ENCODE peak calls at places on chromosomes 16 and 17, in nine cellular contexts. G, E, Y, V, L, D, P, T and H are unnamed samples. For H3K9me3, the result is how much of the 10 kb centered on the place peaks cover.

GRCh38 chr17:76082326-76083251 is 3.6 kb downstream of the ZACN start:
- DNase-seq in G (no peak), E (no peak), Y (no peak), V (no peak), L (no peak), D (no peak), P (no peak), T (no peak), H (no peak)

GRCh38 chr16:54657058-54657708 is 273.5 kb upstream of the IRX5 start:
- DNase-seq in G (peak), E (no peak), Y (no peak), V (no peak), L (peak), D (peak), P (no peak), T (peak), H (no peak)

GRCh38 chr17:60249517-60249826 is 99.7 kb downstream of the CA4 start:
- DNase-seq in G (peak), E (no peak), Y (no peak), V (no peak), L (no peak), D (no peak), P (no peak), T (no peak), H (no peak)

GRCh38 chr17:193841-194806 is 12.7 kb upstream of the DOC2B start:
- DNase-seq in G (no peak), E (no peak), Y (no peak), V (no peak), L (no peak), D (no peak), P (no peak), T (no peak), H (no peak)

GRCh38 chr17:28897769-28898259 is 281 bp upstream of the FLOT2 start:
- DNase-seq in G (no peak), E (peak), Y (no peak), V (no peak), L (peak), D (peak), P (no peak), T (no peak), H (no peak)

GRCh38 chr17:64166876-64167275 is 36.9 kb upstream of the ERN1 start:
- DNase-seq in G (no peak), E (no peak), Y (no peak), V (no peak), L (no peak), D (no peak), P (no peak), T (no peak), H (no peak)

GRCh38 chr16:78045865-78046581 is 23.7 kb downstream of the CLEC3A start:
- DNase-seq in G (peak), E (peak), Y (peak), V (peak), L (peak), D (peak), P (no peak), T (peak), H (peak)

GRCh38 chr17:55265434-55266021 is 768 bp downstream of the HLF start:
- DNase-seq in G (no peak), E (no peak), Y (no peak), V (no peak), L (no peak), D (no peak), P (no peak), T (no peak), H (peak)

GRCh38 chr16:75320435-75320834 is 69.0 kb upstream of the BCAR1 start:
- DNase-seq in G (peak), E (no peak), Y (peak), V (no peak), L (no peak), D (no peak), P (no peak), T (no peak), H (peak)

GRCh38 chr17:47200325-47200663 is 8.9 kb upstream of the MYL4 start:
- DNase-seq in G (no peak), E (no peak), Y (no peak), V (no peak), L (no peak), D (no peak), P (no peak), T (no peak), H (no peak)

GRCh38 chr17:30323262-30323894 is 10.5 kb downstream of the TMIGD1 start:
- DNase-seq in G (no peak), E (no peak), Y (no peak), V (no peak), L (no peak), D (no peak), P (peak), T (no peak), H (peak)

GRCh38 chr16:75860654-75861053 is 134.4 kb upstream of the CPHXL start:
- DNase-seq in G (no peak), E (no peak), Y (no peak), V (no peak), L (no peak), D (no peak), P (no peak), T (no peak), H (no peak)

GRCh38 chr17:14306602-14307001 is 5.7 kb downstream of the HS3ST3B1 start:
- DNase-seq in G (no peak), E (no peak), Y (no peak), V (peak), L (no peak), D (no peak), P (no peak), T (no peak), H (no peak)

GRCh38 chr16:12137344-12138094 is 161.0 kb downstream of the SNX29 start:
- DNase-seq in G (no peak), E (no peak), Y (no peak), V (no peak), L (no peak), D (no peak), P (no peak), T (no peak), H (no peak)

GRCh38 chr16:74626741-74627416 is 20.0 kb upstream of the GLG1 start:
- DNase-seq in G (no peak), E (peak), Y (no peak), V (peak), L (no peak), D (no peak), P (no peak), T (no peak), H (no peak)

GRCh38 chr16:23434380-23434779 is 18.6 kb downstream of the COG7 start:
- DNase-seq in G (no peak), E (peak), Y (peak), V (peak), L (no peak), D (no peak), P (no peak), T (peak), H (no peak)

GRCh38 chr17:49963626-49964538 is 5.1 kb upstream of the DLX4 start:
- DNase-seq in G (no peak), E (no peak), Y (no peak), V (peak), L (no peak), D (no peak), P (no peak), T (no peak), H (no peak)

GRCh38 chr16:89553733-89554132 is 6.7 kb upstream of the RPL13 start:
- DNase-seq in G (no peak), E (no peak), Y (no peak), V (no peak), L (no peak), D (no peak), P (no peak), T (no peak), H (no peak)

GRCh38 chr16:35690413-35690812 is 2231.0 kb downstream of the TP53TG3F start:
- DNase-seq in G (no peak), E (no peak), Y (no peak), V (no peak), L (no peak), D (peak), P (no peak), T (no peak), H (no peak)
- H3K9me3 ChIP-seq in G (under half), E (under half), Y (under half), V (under half), L (half or more), D (under half), P (under half), T (under half), H (under half)

GRCh38 chr16:35146031-35146710 is 1686.8 kb downstream of the TP53TG3F start:
- DNase-seq in G (no peak), E (no peak), Y (no peak), V (no peak), L (no peak), D (no peak), P (no peak), T (no peak), H (no peak)
- H3K9me3 ChIP-seq in G (under half), E (under half), Y (under half), V (under half), L (half or more), D (under half), P (under half), T (under half), H (under half)

GRCh38 chr17:16622540-16623277 is 30.9 kb downstream of the ZNF624 start:
- DNase-seq in G (no peak), E (no peak), Y (no peak), V (no peak), L (no peak), D (no peak), P (no peak), T (no peak), H (no peak)

GRCh38 chr17:16617481-16618060 is 36.1 kb downstream of the ZNF624 start:
- DNase-seq in G (no peak), E (no peak), Y (no peak), V (no peak), L (no peak), D (no peak), P (no peak), T (no peak), H (no peak)

DNA sequence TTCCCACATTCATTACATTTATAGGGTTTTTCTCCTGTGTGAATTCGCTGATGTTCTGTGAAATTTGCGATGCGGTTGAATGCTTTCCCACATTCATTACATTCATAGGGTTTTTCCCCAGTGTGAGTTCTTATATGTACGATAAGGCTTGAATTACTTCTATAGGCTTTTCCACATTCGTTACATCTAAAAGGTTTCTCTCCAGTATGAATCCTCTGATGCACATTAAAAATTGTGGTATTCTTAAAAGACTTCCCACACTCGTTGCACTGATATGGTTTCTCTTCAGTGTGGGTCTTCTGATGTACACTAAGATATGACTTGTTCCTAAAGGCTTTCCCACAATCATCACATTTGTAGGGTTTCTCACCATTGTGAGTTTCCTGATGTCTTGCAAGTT is 30.4 kb downstream of the ZNF624 start:
- DNase-seq in G (no peak), E (no peak), Y (no peak), V (no peak), L (no peak), D (no peak), P (no peak), T (no peak), H (no peak)
- H3K9me3 ChIP-seq in G (under half), E (half or more), Y (under half), V (under half), L (half or more), D (under half), P (under half), T (half or more), H (under half)

GRCh38 chr16:830107-830870 is 29.8 kb upstream of the GNG13 start:
- DNase-seq in G (no peak), E (no peak), Y (no peak), V (no peak), L (no peak), D (no peak), P (no peak), T (no peak), H (no peak)

GRCh38 chr16:831571-832443 is 31.3 kb upstream of the GNG13 start:
- DNase-seq in G (no peak), E (no peak), Y (no peak), V (no peak), L (no peak), D (no peak), P (no peak), T (no peak), H (no peak)

GRCh38 chr16:832652-833336 is 32.3 kb upstream of the GNG13 start:
- DNase-seq in G (no peak), E (no peak), Y (no peak), V (no peak), L (no peak), D (no peak), P (no peak), T (no peak), H (no peak)

GRCh38 chr16:828891-829290 is 28.4 kb upstream of the GNG13 start:
- DNase-seq in G (no peak), E (no peak), Y (no peak), V (no peak), L (no peak), D (no peak), P (no peak), T (no peak), H (no peak)

DNA sequence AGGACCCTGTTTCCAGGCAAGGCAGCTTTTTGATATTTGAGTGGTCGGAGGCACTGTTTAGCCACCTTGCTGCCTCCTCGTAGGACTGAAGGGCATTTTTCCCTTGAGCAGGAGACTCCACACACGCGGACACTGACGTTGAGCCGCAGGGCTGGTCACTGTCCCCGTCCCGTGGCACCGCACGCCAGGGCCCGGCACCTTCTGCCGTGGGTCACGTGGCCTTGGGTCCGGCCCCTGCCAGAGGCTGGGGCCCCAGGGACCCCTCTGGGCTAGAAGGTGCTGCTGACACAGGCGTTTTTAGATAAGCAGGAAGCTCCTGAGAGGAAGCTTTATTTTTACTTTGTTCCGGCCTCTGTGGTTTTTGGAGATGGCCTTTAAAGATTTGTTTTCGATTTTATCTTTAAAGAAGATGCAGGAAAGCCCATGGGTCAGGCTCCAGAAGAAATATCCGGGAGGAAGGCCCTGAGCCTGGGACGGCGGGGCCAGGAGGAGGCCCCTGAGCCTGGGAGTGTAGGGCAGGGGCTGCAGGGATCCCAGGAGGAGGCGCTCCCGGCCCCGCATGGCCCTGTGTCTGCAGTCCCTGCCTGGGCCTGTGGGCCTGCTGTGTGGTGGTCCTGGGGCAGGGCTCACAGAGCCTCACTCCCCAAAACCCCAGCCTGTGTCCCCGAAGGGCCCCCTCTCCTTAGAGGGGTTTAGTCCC is 30.5 kb upstream of the GNG13 start:
- DNase-seq in G (no peak), E (no peak), Y (no peak), V (no peak), L (no peak), D (no peak), P (no peak), T (no peak), H (no peak)
- H3K9me3 ChIP-seq in G (under half), E (under half), Y (under half), V (under half), L (under half), D (under half), P (under half), T (under half), H (under half)

GRCh38 chr17:27199948-27200347 is 94.0 kb upstream of the WSB1 start:
- DNase-seq in G (no peak), E (no peak), Y (peak), V (peak), L (no peak), D (no peak), P (no peak), T (peak), H (no peak)
- H3K9me3 ChIP-seq in G (under half), E (under half), Y (under half), V (under half), L (under half), D (under half), P (under half), T (under half), H (under half)

GRCh38 chr16:19588661-19589060 is 33.2 kb downstream of the VPS35L start:
- DNase-seq in G (no peak), E (no peak), Y (no peak), V (no peak), L (no peak), D (no peak), P (no peak), T (no peak), H (no peak)
- H3K9me3 ChIP-seq in G (under half), E (under half), Y (under half), V (under half), L (under half), D (under half), P (under half), T (under half), H (under half)

DNA sequence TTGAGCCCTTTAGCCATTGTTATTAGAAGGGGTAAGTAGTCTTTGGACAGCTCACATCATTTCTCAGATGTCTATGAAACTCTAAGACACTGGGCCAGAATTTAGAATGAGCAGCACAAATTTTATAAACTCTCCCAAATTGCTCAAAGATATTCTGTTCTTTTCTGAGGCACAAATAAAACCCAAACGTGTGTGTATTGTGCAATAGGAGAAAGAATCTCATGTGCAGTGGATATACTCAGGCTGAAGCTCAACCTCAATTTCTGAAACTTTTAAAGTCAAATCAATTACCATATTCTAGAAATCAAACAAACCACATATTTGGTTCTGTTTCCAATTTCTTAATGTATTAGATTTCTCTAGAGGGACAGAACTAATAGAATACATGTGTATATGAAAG is 403.5 kb downstream of the RBFOX1 start:
- DNase-seq in G (no peak), E (no peak), Y (no peak), V (no peak), L (no peak), D (no peak), P (no peak), T (no peak), H (no peak)
- H3K9me3 ChIP-seq in G (under half), E (under half), Y (under half), V (under half), L (under half), D (under half), P (under half), T (under half), H (under half)